ENCODE peak calls at places on chromosomes 1 and 21, in seven cellular contexts. Z, R, S, T, N, E and U are unnamed samples.

GRCh38 chr1:43711049-43711448 is 3.7 kb downstream of the ST3GAL3 start:
- DNase-seq in Z (no peak), R (no peak), S (no peak), T (no peak), N (peak; percentile 40), E (no peak), U (no peak)

GRCh38 chr1:2561446-2561845 is 5.3 kb downstream of the TNFRSF14 start:
- DNase-seq in Z (no peak), R (no peak), S (no peak), T (no peak), N (no peak), E (no peak), U (no peak)

GRCh38 chr1:85570446-85571180 is 9.9 kb upstream of the CCN1 start:
- DNase-seq in Z (no peak), R (no peak), S (no peak), T (no peak), N (peak; percentile 26), E (no peak), U (no peak)

GRCh38 chr21:41747943-41748738 is 18.7 kb downstream of the RIPK4 start:
- DNase-seq in Z (no peak), R (no peak), S (no peak), T (no peak), N (no peak), E (no peak), U (no peak)

GRCh38 chr1:20702416-20702815 is 15.4 kb downstream of the KIF17 start:
- DNase-seq in Z (no peak), R (no peak), S (no peak), T (no peak), N (peak; percentile 23), E (no peak), U (no peak)

GRCh38 chr21:14382486-14382834 is 486 bp downstream of the HSPA13 start:
- DNase-seq in Z (no peak), R (no peak), S (no peak), T (peak; percentile 14), N (no peak), E (no peak), U (peak; percentile 22)

GRCh38 chr1:48526045-48526714 is 54.2 kb upstream of the SPATA6 start:
- DNase-seq in Z (peak; percentile 58), R (no peak), S (no peak), T (peak; percentile 66), N (no peak), E (no peak), U (no peak)

GRCh38 chr1:63004868-63005267 is 220.9 kb downstream of the ATG4C start:
- DNase-seq in Z (peak; percentile 14), R (peak; percentile 15), S (peak; percentile 3), T (peak; percentile 12), N (peak; percentile 15), E (no peak), U (no peak)

GRCh38 chr1:208528577-208529240 is 284.5 kb upstream of the PLXNA2 start:
- DNase-seq in Z (no peak), R (no peak), S (no peak), T (no peak), N (no peak), E (no peak), U (no peak)

GRCh38 chr1:207910678-207911354 is at the start of gene CD34:
- DNase-seq in Z (no peak), R (no peak), S (no peak), T (no peak), N (no peak), E (no peak), U (no peak)

GRCh38 chr1:13228343-13228781 is 2.4 kb upstream of the PRAMEF18 start:
- DNase-seq in Z (peak; percentile 45), R (no peak), S (no peak), T (no peak), N (no peak), E (no peak), U (no peak)

GRCh38 chr1:164602480-164603093 is 43.6 kb downstream of the PBX1 start:
- DNase-seq in Z (peak; percentile 47), R (no peak), S (no peak), T (no peak), N (peak; percentile 61), E (no peak), U (no peak)

GRCh38 chr21:25977068-25977611 is 193.4 kb downstream of the APP start:
- DNase-seq in Z (no peak), R (no peak), S (no peak), T (no peak), N (no peak), E (no peak), U (no peak)

GRCh38 chr1:195934839-195935557 is 673.2 kb downstream of the KCNT2 start:
- DNase-seq in Z (no peak), R (no peak), S (no peak), T (no peak), N (no peak), E (no peak), U (no peak)

GRCh38 chr1:155005076-155005971 is 2.7 kb downstream of the ZBTB7B start:
- DNase-seq in Z (peak; percentile 81), R (no peak), S (no peak), T (peak; percentile 60), N (peak; percentile 56), E (no peak), U (peak; percentile 58)

GRCh38 chr1:151942882-151943281 is 33.6 kb upstream of the THEM4 start:
- DNase-seq in Z (no peak), R (no peak), S (no peak), T (no peak), N (peak; percentile 89), E (no peak), U (no peak)

GRCh38 chr1:183180213-183180612 is 5.9 kb upstream of the LAMC2 start:
- DNase-seq in Z (no peak), R (no peak), S (no peak), T (no peak), N (peak; percentile 95), E (no peak), U (no peak)

GRCh38 chr1:175191654-175192053 is 922 bp downstream of the KIAA0040 start:
- DNase-seq in Z (peak; percentile 64), R (no peak), S (no peak), T (no peak), N (peak; percentile 51), E (no peak), U (no peak)

GRCh38 chr1:213704941-213705340 is 282.8 kb upstream of the PROX1 start:
- DNase-seq in Z (no peak), R (no peak), S (no peak), T (no peak), N (no peak), E (no peak), U (no peak)

GRCh38 chr1:177256153-177256814 is 85.5 kb downstream of the BRINP2 start:
- DNase-seq in Z (peak; percentile 77), R (no peak), S (peak; percentile 44), T (peak; percentile 62), N (peak; percentile 99), E (peak; percentile 83), U (no peak)

GRCh38 chr21:34938079-34938764 is 110.9 kb downstream of the RUNX1 start:
- DNase-seq in Z (peak; percentile 21), R (no peak), S (no peak), T (no peak), N (peak; percentile 82), E (no peak), U (no peak)

GRCh38 chr1:36137776-36138175 is 11.5 kb downstream of the TRAPPC3 start:
- DNase-seq in Z (no peak), R (no peak), S (no peak), T (no peak), N (no peak), E (peak; percentile 71), U (no peak)

GRCh38 chr21:32007461-32007860 is 134.6 kb downstream of the HUNK start:
- DNase-seq in Z (no peak), R (no peak), S (no peak), T (no peak), N (peak; percentile 53), E (no peak), U (no peak)